ENCODE peak calls at places on chromosomes 3 and 15, in ten cellular contexts. W, V, E, U, L, O, I, B, H and J are unnamed samples.

GRCh38 chr3:61954097-61954528 is 392.7 kb downstream of the PTPRG start:
- DNase-seq in E (peak), W (peak), L (no peak), B (no peak), V (no peak), H (no peak), U (peak), I (no peak), O (no peak), J (no peak)

GRCh38 chr3:81910244-81910852 is 148.9 kb upstream of the GBE1 start:
- DNase-seq in V (peak), U (peak), B (peak), E (no peak), O (peak), I (no peak), L (no peak), W (peak), H (no peak), J (no peak)

GRCh38 chr3:38992117-38992779 is 59.5 kb downstream of the SCN11A start:
- DNase-seq in W (peak), L (no peak), O (no peak), H (no peak), E (peak), V (no peak), U (peak), B (no peak), I (no peak), J (no peak)

GRCh38 chr3:122493296-122493695 is 21.4 kb downstream of the KPNA1 start:
- DNase-seq in O (no peak), E (no peak), V (no peak), U (peak), H (no peak), B (no peak), I (no peak), L (no peak), W (no peak), J (no peak)

GRCh38 chr3:129360224-129360623 is 68.2 kb downstream of the EFCAB12 start:
- DNase-seq in W (no peak), O (no peak), H (no peak), B (no peak), I (no peak), E (no peak), V (no peak), U (no peak), L (no peak), J (no peak)

GRCh38 chr3:42749753-42750231 is 23.3 kb downstream of the CCDC13 start:
- DNase-seq in E (no peak), U (no peak), O (no peak), V (peak), B (no peak), H (no peak), W (no peak), I (no peak), L (no peak), J (no peak)

GRCh38 chr3:117997201-117998049 is 1037.2 kb downstream of the IGSF11 start:
- DNase-seq in I (peak), L (peak), E (peak), B (peak), V (peak), W (peak), U (peak), H (peak), O (peak), J (peak)

GRCh38 chr3:9916734-9917680 is at the start of gene IL17RC:
- DNase-seq in U (peak), H (peak), W (peak), I (peak), O (peak), B (peak), V (peak), L (peak), E (peak), J (peak)

GRCh38 chr3:186152889-186153292 is 44.0 kb upstream of the ETV5 start:
- DNase-seq in E (no peak), B (peak), W (no peak), O (no peak), V (no peak), U (no peak), H (no peak), L (no peak), I (no peak), J (no peak)

GRCh38 chr15:64528871-64529270 is 68.5 kb downstream of the ZNF609 start:
- DNase-seq in U (no peak), V (no peak), B (no peak), O (no peak), E (no peak), L (no peak), W (no peak), H (no peak), I (no peak), J (no peak)

GRCh38 chr15:34154725-34155204 is 52.9 kb downstream of the PGBD4 start:
- DNase-seq in W (peak), I (no peak), L (no peak), H (no peak), O (no peak), U (peak), V (no peak), E (no peak), B (no peak), J (no peak)

GRCh38 chr3:56012732-56013131 is 455.5 kb downstream of the ERC2 start:
- DNase-seq in O (no peak), L (no peak), E (no peak), B (no peak), V (no peak), U (no peak), I (no peak), W (no peak), H (no peak), J (no peak)

GRCh38 chr3:120114981-120115380 is 20.7 kb upstream of the GSK3B start:
- DNase-seq in O (no peak), L (no peak), U (no peak), B (no peak), H (no peak), W (peak), I (no peak), V (no peak), E (peak), J (no peak)

GRCh38 chr3:159928071-159928491 is 60.6 kb upstream of the IL12A start:
- DNase-seq in E (no peak), W (peak), I (no peak), U (peak), H (no peak), B (no peak), V (no peak), L (no peak), O (no peak), J (no peak)

GRCh38 chr3:98655666-98656065 is 62.3 kb upstream of the CPOX start:
- DNase-seq in U (peak), H (no peak), W (peak), L (no peak), O (no peak), B (no peak), I (no peak), E (no peak), V (no peak), J (no peak)

GRCh38 chr3:40366203-40367162 is 20.5 kb upstream of the ENTPD3 start:
- DNase-seq in H (no peak), E (no peak), L (no peak), U (peak), V (no peak), O (no peak), I (no peak), W (peak), B (peak), J (no peak)

GRCh38 chr3:41237907-41238306 is 38.6 kb downstream of the CTNNB1 start:
- DNase-seq in E (no peak), U (no peak), B (no peak), O (no peak), W (no peak), I (no peak), L (no peak), H (no peak), V (no peak), J (no peak)

GRCh38 chr15:74502301-74502700 is 38.7 kb upstream of the ARID3B start:
- DNase-seq in H (no peak), O (no peak), V (no peak), E (no peak), I (no peak), W (no peak), B (peak), L (no peak), U (no peak), J (no peak)
- TF ChIP-seq CTCF in H (no peak), O (no peak), V (no peak), E (no peak), I (no peak), W (no peak), B (peak), L (no peak), U (peak), J (no peak)

DNA sequence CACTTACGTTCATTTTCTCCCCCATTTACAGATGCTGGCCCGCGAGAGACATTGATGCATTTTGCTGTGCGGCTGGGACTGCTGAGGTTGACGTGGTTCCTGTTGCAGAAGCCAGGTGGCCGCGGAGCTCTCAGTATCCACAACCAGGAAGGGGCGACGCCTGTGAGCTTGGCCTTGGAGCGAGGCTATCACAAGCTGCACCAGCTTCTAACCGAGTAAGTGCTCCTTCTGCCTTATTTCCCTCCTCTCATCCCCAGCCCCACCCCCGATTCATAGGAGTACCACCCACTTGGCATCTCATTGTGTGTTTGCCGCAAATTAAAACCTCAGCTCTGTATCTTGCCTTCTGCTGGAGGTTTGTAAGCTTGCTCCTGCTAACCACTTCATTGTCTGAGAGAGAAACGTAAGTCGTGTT is 163.3 kb downstream of the AKAP13 start:
- DNase-seq in B (no peak), L (no peak), O (peak), W (no peak), E (no peak), V (peak), H (peak), I (no peak), U (no peak), J (no peak)
- TF ChIP-seq CTCF in B (no peak), L (no peak), O (peak), W (peak), E (no peak), V (no peak), H (no peak), I (no peak), U (no peak), J (no peak)

GRCh38 chr15:72398648-72399047 is 543 bp downstream of the TMEM202 start:
- DNase-seq in O (no peak), L (no peak), H (no peak), U (no peak), V (no peak), B (no peak), E (no peak), I (no peak), W (no peak), J (no peak)

GRCh38 chr15:72402726-72403125 is 4.6 kb downstream of the TMEM202 start:
- DNase-seq in U (no peak), V (no peak), W (no peak), H (no peak), E (no peak), B (no peak), O (no peak), L (no peak), I (no peak), J (no peak)

GRCh38 chr15:72397780-72398179 is 325 bp upstream of the TMEM202 start:
- DNase-seq in B (no peak), H (no peak), V (no peak), W (no peak), U (no peak), E (no peak), O (no peak), L (no peak), I (no peak), J (no peak)

DNA sequence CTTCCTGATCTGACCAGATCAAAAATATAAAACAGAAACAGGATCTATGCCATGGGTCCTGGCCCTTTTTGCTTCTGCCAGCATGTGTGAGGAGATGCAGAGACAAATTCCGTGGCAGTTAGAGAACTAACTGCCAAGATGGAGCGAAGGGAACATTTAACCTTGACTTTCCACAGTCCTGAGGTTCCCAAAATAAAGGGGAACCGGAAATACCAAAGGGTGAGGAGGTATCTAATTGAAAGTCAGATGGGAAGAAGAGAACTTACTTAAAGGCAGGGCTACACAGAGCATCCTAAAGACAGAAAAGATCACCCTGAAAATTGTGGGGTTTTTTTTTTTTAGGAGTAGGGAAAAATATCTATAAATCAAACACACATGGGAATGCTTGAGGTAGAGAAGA is at the start of gene TMEM202:
- DNase-seq in W (no peak), U (no peak), L (no peak), V (no peak), I (no peak), B (no peak), O (no peak), E (no peak), H (no peak), J (no peak)
- TF ChIP-seq CTCF in W (no peak), U (no peak), L (no peak), V (no peak), I (no peak), B (no peak), O (no peak), E (no peak), H (no peak), J (no peak)

GRCh38 chr15:98174286-98174685 is 213.8 kb downstream of the ARRDC4 start:
- DNase-seq in V (no peak), H (no peak), O (no peak), I (no peak), B (no peak), U (no peak), E (no peak), W (peak), L (no peak), J (no peak)

GRCh38 chr15:98177950-98178848 is 217.7 kb downstream of the ARRDC4 start:
- DNase-seq in H (peak), L (no peak), B (peak), W (peak), U (peak), E (peak), O (peak), I (no peak), V (peak), J (no peak)
- TF ChIP-seq CTCF in H (peak), L (peak), B (peak), W (peak), U (peak), E (peak), O (peak), I (peak), V (peak), J (no peak)

GRCh38 chr15:58758141-58758540 is 8.6 kb upstream of the ADAM10 start:
- DNase-seq in W (no peak), U (no peak), H (no peak), I (no peak), B (peak), O (no peak), V (no peak), E (no peak), L (no peak), J (no peak)
- TF ChIP-seq CTCF in W (peak), U (peak), H (no peak), I (peak), B (peak), O (peak), V (peak), E (peak), L (no peak), J (no peak)

GRCh38 chr15:51226813-51227212 is 111.6 kb downstream of the CYP19A1 start:
- DNase-seq in E (no peak), O (no peak), V (no peak), W (no peak), B (no peak), H (no peak), L (no peak), U (no peak), I (no peak), J (no peak)

GRCh38 chr15:51232581-51232980 is 105.8 kb downstream of the CYP19A1 start:
- DNase-seq in L (no peak), O (no peak), B (no peak), U (no peak), H (no peak), E (no peak), V (no peak), I (no peak), W (peak), J (no peak)

GRCh38 chr15:51227967-51228783 is 110.2 kb downstream of the CYP19A1 start:
- DNase-seq in I (no peak), V (peak), U (peak), W (peak), H (no peak), E (peak), O (peak), L (peak), B (peak), J (peak)

GRCh38 chr15:51234181-51234927 is 104.0 kb downstream of the CYP19A1 start:
- DNase-seq in E (no peak), U (no peak), L (no peak), B (no peak), O (no peak), H (no peak), V (no peak), W (no peak), I (no peak), J (no peak)

DNA sequence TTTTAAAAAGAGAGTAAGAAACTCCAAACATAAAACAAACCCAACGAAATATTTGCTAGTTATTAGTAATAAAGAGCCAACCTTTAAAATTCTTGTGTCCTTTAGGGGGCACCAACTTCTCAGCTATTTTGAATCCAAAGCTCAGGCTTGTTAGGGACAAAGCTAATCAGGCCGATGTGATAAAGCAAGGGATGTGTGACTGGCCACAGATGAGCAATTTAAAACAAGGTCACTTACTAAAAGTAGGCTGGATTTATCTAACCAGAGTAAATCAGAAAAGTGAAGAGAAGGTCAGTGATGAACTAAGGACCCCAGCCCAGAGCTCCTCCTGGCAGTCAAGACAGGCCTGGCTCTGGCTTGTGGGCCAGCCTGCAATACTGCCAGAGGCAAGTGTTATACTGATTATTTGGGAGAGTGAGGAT is 108.5 kb downstream of the CYP19A1 start:
- DNase-seq in W (peak), L (no peak), V (no peak), H (no peak), I (no peak), U (peak), E (no peak), O (no peak), B (peak), J (no peak)
- TF ChIP-seq CTCF in W (peak), L (peak), V (peak), H (no peak), I (peak), U (peak), E (peak), O (peak), B (peak), J (no peak)

GRCh38 chr3:53199834-53200233 is 38.8 kb downstream of the PRKCD start:
- DNase-seq in H (no peak), B (no peak), E (no peak), V (no peak), W (no peak), U (no peak), L (no peak), I (no peak), O (no peak), J (no peak)

GRCh38 chr3:53196575-53197407 is 35.8 kb downstream of the PRKCD start:
- DNase-seq in W (peak), I (no peak), L (no peak), V (no peak), O (peak), U (peak), E (no peak), B (peak), H (no peak), J (no peak)

GRCh38 chr3:53200501-53201189 is 39.6 kb downstream of the PRKCD start:
- DNase-seq in B (no peak), E (no peak), L (no peak), U (no peak), W (no peak), H (no peak), V (no peak), I (no peak), O (no peak), J (no peak)

GRCh38 chr3:53198996-53199395 is 38.0 kb downstream of the PRKCD start:
- DNase-seq in U (no peak), V (no peak), E (no peak), I (no peak), W (no peak), L (no peak), B (no peak), O (no peak), H (no peak), J (no peak)

GRCh38 chr3:53198256-53198977 is 37.4 kb downstream of the PRKCD start:
- DNase-seq in H (no peak), L (no peak), B (no peak), E (no peak), I (no peak), U (no peak), O (no peak), V (no peak), W (no peak), J (no peak)
- TF ChIP-seq CTCF in H (no peak), L (no peak), B (no peak), E (no peak), I (no peak), U (peak), O (no peak), V (no peak), W (no peak), J (no peak)

DNA sequence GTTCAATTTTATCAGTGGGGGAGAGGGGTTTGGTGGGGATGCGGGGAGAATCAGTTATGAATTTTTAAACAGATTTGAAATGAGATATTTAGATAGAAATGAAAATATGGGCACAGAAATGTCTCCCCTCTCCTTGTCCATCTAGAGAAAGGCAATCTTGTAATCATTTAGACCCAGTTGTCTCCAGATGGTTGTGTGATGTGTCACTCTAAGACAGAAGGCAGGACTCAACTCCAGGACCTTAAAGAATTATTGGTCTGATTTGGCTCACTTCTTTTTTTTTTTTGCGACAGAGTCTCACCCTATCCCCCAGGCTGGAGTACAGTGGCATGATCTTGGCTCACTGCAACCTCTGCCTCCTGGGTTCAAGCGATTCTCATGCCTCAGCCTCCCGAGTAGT is 77.2 kb downstream of the EOMES start:
- DNase-seq in I (no peak), L (no peak), H (no peak), U (no peak), B (no peak), V (no peak), E (no peak), O (no peak), W (no peak), J (no peak)
- TF ChIP-seq CTCF in I (no peak), L (no peak), H (no peak), U (no peak), B (no peak), V (no peak), E (no peak), O (no peak), W (no peak), J (no peak)

DNA sequence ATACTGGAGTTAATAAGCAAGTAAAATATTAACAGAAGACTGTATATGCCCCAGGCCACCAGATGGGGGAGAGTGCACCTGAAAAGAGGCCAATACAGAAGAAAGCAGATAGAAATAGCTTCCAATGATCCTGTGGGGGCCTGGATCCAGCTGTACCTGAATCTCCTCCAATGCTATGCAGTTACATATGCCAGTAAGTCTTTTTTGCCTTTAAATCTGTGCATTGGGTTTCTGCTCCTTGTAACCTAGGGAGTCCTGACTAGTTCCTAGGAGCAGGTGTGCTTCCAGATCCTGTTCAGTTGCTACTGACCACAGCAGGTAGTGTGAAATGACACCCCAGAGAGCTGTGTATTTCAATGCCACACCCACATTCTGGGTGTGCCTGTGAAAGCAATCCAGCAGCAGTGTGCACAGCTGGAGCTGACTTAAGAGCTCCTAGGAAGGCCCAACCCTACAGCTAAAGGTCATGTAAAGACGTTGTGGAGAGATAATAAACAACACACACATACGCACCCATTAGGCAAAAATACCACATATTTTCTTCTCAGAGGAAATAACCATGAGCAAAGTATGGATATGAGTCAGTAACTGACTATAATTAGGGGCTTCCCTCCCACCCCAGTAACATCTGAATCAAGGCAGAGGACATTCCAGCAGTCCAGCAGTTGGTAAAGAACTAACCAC is 62.2 kb upstream of the AKAP13 start:
- DNase-seq in O (no peak), U (peak), H (no peak), I (no peak), B (peak), L (no peak), V (no peak), W (peak), E (peak), J (no peak)
- TF ChIP-seq CTCF in O (no peak), U (peak), H (no peak), I (no peak), B (peak), L (no peak), V (no peak), W (no peak), E (peak), J (no peak)

GRCh38 chr3:114155370-114155821 is 23.5 kb downstream of the DRD3 start:
- DNase-seq in E (no peak), O (peak), V (peak), U (peak), L (no peak), I (no peak), H (no peak), B (no peak), W (peak), J (no peak)
- TF ChIP-seq CTCF in E (peak), O (peak), V (no peak), U (peak), L (no peak), I (peak), H (no peak), B (peak), W (peak), J (no peak)